ENCODE peak calls at places on chromosomes 6 and 20, in seven cellular contexts. D, W, V, Y, N, M and P are unnamed samples.

GRCh38 chr20:2798814-2799213 is 1.6 kb downstream of the CPXM1 start:
- DNase-seq in D (no peak), W (no peak), V (no peak), Y (no peak), N (no peak), M (no peak), P (no peak)

GRCh38 chr6:20148433-20148832 is 63.8 kb downstream of the MBOAT1 start:
- DNase-seq in D (no peak), W (no peak), V (no peak), Y (no peak), N (no peak), M (no peak), P (no peak)

GRCh38 chr20:57250607-57251343 is 15.7 kb downstream of the BMP7 start:
- DNase-seq in D (no peak), W (no peak), V (no peak), Y (no peak), N (peak), M (no peak), P (no peak)

GRCh38 chr6:78875505-78875904 is 8.2 kb downstream of the IRAK1BP1 start:
- DNase-seq in D (no peak), W (no peak), V (no peak), Y (no peak), N (no peak), M (no peak), P (no peak)

GRCh38 chr6:50145125-50145524 is 95.4 kb upstream of the DEFB112 start:
- DNase-seq in D (peak), W (no peak), V (no peak), Y (no peak), N (no peak), M (no peak), P (no peak)

GRCh38 chr6:163189609-163190008 is 224.9 kb upstream of the QKI start:
- DNase-seq in D (no peak), W (no peak), V (no peak), Y (no peak), N (no peak), M (no peak), P (no peak)

GRCh38 chr6:89351632-89352328 is 742 bp downstream of the UBE2J1 start:
- DNase-seq in D (no peak), W (no peak), V (no peak), Y (no peak), N (no peak), M (no peak), P (no peak)

GRCh38 chr20:56957737-56958553 is 308.5 kb downstream of the BMP7 start:
- DNase-seq in D (no peak), W (no peak), V (no peak), Y (no peak), N (no peak), M (no peak), P (peak)

GRCh38 chr6:151544453-151544852 is 50.6 kb downstream of the CCDC170 start:
- DNase-seq in D (no peak), W (no peak), V (no peak), Y (no peak), N (no peak), M (no peak), P (no peak)

GRCh38 chr6:169161572-169162167 is 92.0 kb downstream of the THBS2 start:
- DNase-seq in D (peak), W (no peak), V (peak), Y (no peak), N (no peak), M (no peak), P (no peak)

GRCh38 chr6:4262506-4262905 is 127.1 kb upstream of the ECI2 start:
- DNase-seq in D (no peak), W (no peak), V (no peak), Y (no peak), N (no peak), M (no peak), P (peak)

GRCh38 chr6:44431118-44431725 is 43.7 kb downstream of the CDC5L start:
- DNase-seq in D (peak), W (peak), V (peak), Y (peak), N (peak), M (no peak), P (peak)

GRCh38 chr6:37048851-37049734 is 43.6 kb downstream of the FGD2 start:
- DNase-seq in D (peak), W (peak), V (peak), Y (peak), N (peak), M (peak), P (peak)

GRCh38 chr6:109467696-109468095 is 12.1 kb upstream of the MICAL1 start:
- DNase-seq in D (no peak), W (no peak), V (no peak), Y (no peak), N (no peak), M (no peak), P (no peak)

GRCh38 chr6:145626857-145627256 is 108.5 kb downstream of the EPM2A start:
- DNase-seq in D (no peak), W (no peak), V (no peak), Y (no peak), N (no peak), M (no peak), P (peak)

GRCh38 chr6:143538374-143538773 is 26.9 kb upstream of the FUCA2 start:
- DNase-seq in D (no peak), W (no peak), V (no peak), Y (no peak), N (no peak), M (no peak), P (no peak)